ENCODE peak calls at places on chromosomes 1 and 21, in seven cellular contexts. E is RWPE2, H is heart right ventricle, W is sigmoid colon, J is caudate nucleus, V is esophagus muscularis mucosa, Y is RWPE1. K is an unnamed sample.

GRCh38 chr1:220789532-220790147 is 2.9 kb downstream of the MTARC1 start:
- DNase-seq in Y (no peak), V (no peak), H (no peak), E (no peak), J (no peak), W (no peak), K (no peak)

GRCh38 chr1:202998836-202999750 is 8.1 kb upstream of the TMEM183A start:
- DNase-seq in Y (peak; percentile 52), J (no peak), V (no peak), E (no peak), H (peak; percentile 44), W (no peak), K (peak; percentile 48)

GRCh38 chr1:222923506-222923905 is 108.7 kb downstream of the DISP1 start:
- DNase-seq in V (no peak), Y (no peak), E (no peak), H (no peak), J (no peak), W (no peak), K (no peak)

GRCh38 chr1:207798847-207799246 is 47.0 kb downstream of the CD46 start:
- DNase-seq in J (no peak), V (peak; percentile 81), H (no peak), W (no peak), E (no peak), Y (no peak), K (no peak)

GRCh38 chr1:86594284-86594683 is 47.4 kb downstream of the CLCA4 start:
- DNase-seq in W (no peak), J (no peak), H (no peak), E (no peak), V (no peak), Y (no peak), K (no peak)

GRCh38 chr1:10945988-10946387 is 66.5 kb upstream of the TARDBP start:
- DNase-seq in V (no peak), J (no peak), E (no peak), W (no peak), Y (no peak), H (no peak), K (peak; percentile 32)

GRCh38 chr1:217660353-217661062 is 29.4 kb downstream of the SPATA17 start:
- DNase-seq in W (no peak), V (no peak), E (no peak), Y (peak; percentile 92), H (no peak), J (no peak), K (no peak)

GRCh38 chr1:40058453-40059291 is 18.1 kb downstream of the CAP1 start:
- DNase-seq in H (no peak), V (no peak), J (no peak), Y (no peak), E (no peak), W (no peak), K (no peak)

GRCh38 chr21:41560701-41561158 is 52.8 kb upstream of the TMPRSS2 start:
- DNase-seq in J (no peak), W (no peak), E (no peak), V (no peak), H (no peak), Y (no peak), K (no peak)

GRCh38 chr21:15616864-15617574 is 112.8 kb upstream of the USP25 start:
- DNase-seq in Y (no peak), H (no peak), W (no peak), E (no peak), J (no peak), V (no peak), K (no peak)

GRCh38 chr1:92934395-92935378 is 26.6 kb downstream of the DIPK1A start:
- DNase-seq in Y (no peak), V (no peak), J (no peak), W (no peak), E (no peak), H (peak; percentile 75), K (no peak)

GRCh38 chr1:15866696-15867687 is 19.5 kb downstream of the SPEN start:
- DNase-seq in J (no peak), H (no peak), Y (no peak), V (no peak), W (no peak), E (no peak), K (no peak)

GRCh38 chr21:35953570-35953969 is 106.8 kb downstream of the SETD4 start:
- DNase-seq in E (no peak), Y (no peak), J (no peak), W (no peak), H (no peak), V (no peak), K (no peak)

GRCh38 chr1:204991342-204991844 is 51.6 kb upstream of the CNTN2 start:
- DNase-seq in V (no peak), H (no peak), Y (no peak), J (no peak), W (no peak), E (no peak), K (no peak)

GRCh38 chr1:15676010-15676409 is 8.1 kb upstream of the PLEKHM2 start:
- DNase-seq in J (no peak), E (no peak), H (no peak), V (no peak), Y (no peak), W (no peak), K (no peak)

GRCh38 chr1:112508242-112509004 is at the start of gene WNT2B:
- DNase-seq in J (peak; percentile 62), Y (peak; percentile 31), W (no peak), H (no peak), E (no peak), V (no peak), K (no peak)

GRCh38 chr1:151612506-151613274 is 840 bp downstream of the SNX27 start:
- DNase-seq in J (peak; percentile 68), W (no peak), E (no peak), V (no peak), H (peak; percentile 29), Y (peak; percentile 24), K (no peak)

GRCh38 chr1:45647248-45648021 is 23.6 kb upstream of the CCDC17 start:
- DNase-seq in W (no peak), E (no peak), J (no peak), V (no peak), Y (no peak), H (peak; percentile 22), K (no peak)

GRCh38 chr1:53220962-53221286 is 490 bp upstream of the CZIB start:
- DNase-seq in V (no peak), W (no peak), E (no peak), J (no peak), H (no peak), Y (no peak), K (no peak)

GRCh38 chr1:81498370-81499184 is 302.2 kb upstream of the ADGRL2 start:
- DNase-seq in H (no peak), J (no peak), V (no peak), W (no peak), E (no peak), Y (no peak), K (no peak)

GRCh38 chr1:16091296-16091695 is 17.8 kb upstream of the FAM131C start:
- DNase-seq in J (no peak), W (no peak), Y (peak; percentile 84), V (no peak), H (no peak), E (no peak), K (no peak)

GRCh38 chr1:64363116-64363515 is 106.8 kb upstream of the CACHD1 start:
- DNase-seq in H (no peak), W (no peak), Y (no peak), J (no peak), V (no peak), E (no peak), K (no peak)

GRCh38 chr21:33964706-33965325 is 49.2 kb upstream of the ATP5PO start:
- DNase-seq in J (no peak), W (no peak), H (no peak), V (no peak), E (no peak), Y (no peak), K (no peak)

GRCh38 chr1:208479435-208479834 is 235.3 kb upstream of the PLXNA2 start:
- DNase-seq in H (no peak), Y (no peak), V (no peak), J (no peak), E (no peak), W (no peak), K (no peak)

GRCh38 chr1:21921100-21921875 is 15.8 kb downstream of the HSPG2 start:
- DNase-seq in Y (no peak), E (no peak), W (peak; percentile 65), J (no peak), H (no peak), V (no peak), K (no peak)

GRCh38 chr1:228007054-228007800 is 429 bp downstream of the WNT3A start:
- DNase-seq in Y (peak; percentile 40), V (peak; percentile 45), E (no peak), H (no peak), J (no peak), W (peak; percentile 57), K (no peak)

GRCh38 chr21:39388811-39389155 is 39.9 kb upstream of the HMGN1 start:
- DNase-seq in Y (no peak), H (no peak), E (no peak), W (no peak), V (no peak), J (no peak), K (no peak)

GRCh38 chr21:39386899-39387298 is 38.0 kb upstream of the HMGN1 start:
- DNase-seq in Y (no peak), H (no peak), V (no peak), J (no peak), W (no peak), E (no peak), K (no peak)

GRCh38 chr21:39386194-39386593 is 37.3 kb upstream of the HMGN1 start:
- DNase-seq in Y (no peak), W (peak; percentile 69), E (no peak), V (no peak), J (peak; percentile 6), H (peak; percentile 31), K (no peak)

GRCh38 chr21:39387461-39388037 is 38.7 kb upstream of the HMGN1 start:
- DNase-seq in J (peak; percentile 80), V (peak; percentile 96), H (peak; percentile 93), E (peak; percentile 81), W (peak; percentile 95), Y (peak; percentile 85), K (peak; percentile 70)

GRCh38 chr21:39388038-39388810 is 39.3 kb upstream of the HMGN1 start:
- DNase-seq in H (peak; percentile 91), J (peak; percentile 75), W (peak; percentile 94), V (peak; percentile 97), E (peak; percentile 88), Y (peak; percentile 82), K (peak; percentile 77)
- H3K27ac ChIP-seq in H (peak overlapping the region; percentile 55), J (no peak overlapping the region), W (peak overlapping the region; percentile 84), V (peak overlapping the region; percentile 84), E (peak overlapping the region; percentile 49), Y (peak overlapping the region; percentile 85), K (peak overlapping the region; percentile 31)

GRCh38 chr1:162168261-162168660 is 98.8 kb downstream of the NOS1AP start:
- DNase-seq in E (no peak), V (no peak), H (peak; percentile 32), Y (no peak), J (no peak), W (no peak), K (no peak)
- H3K27ac ChIP-seq in E (no peak overlapping the region), V (no peak overlapping the region), H (no peak overlapping the region), Y (no peak overlapping the region), J (no peak overlapping the region), W (peak overlapping the region; percentile 33), K (peak overlapping the region; percentile 35)

GRCh38 chr1:172845371-172845770 is 186.5 kb downstream of the FASLG start:
- DNase-seq in H (no peak), E (no peak), W (no peak), V (no peak), J (no peak), Y (no peak), K (no peak)
- H3K27ac ChIP-seq in H (peak overlapping the region; percentile 34), E (no peak overlapping the region), W (no peak overlapping the region), V (no peak overlapping the region), J (no peak overlapping the region), Y (no peak overlapping the region), K (no peak overlapping the region)

GRCh38 chr1:212402876-212403275 is 11.8 kb downstream of the PACC1 start:
- DNase-seq in E (no peak), W (no peak), J (no peak), H (no peak), Y (no peak), V (no peak), K (no peak)
- H3K27ac ChIP-seq in E (peak overlapping the region; percentile 78), W (no peak overlapping the region), J (no peak overlapping the region), H (no peak overlapping the region), Y (peak overlapping the region; percentile 79), V (no peak overlapping the region), K (peak overlapping the region; percentile 21)